ENCODE peak calls at places on chromosomes 12 and 14, in five cellular contexts. X is H9, Y is activated B cell treated with CpG ODN at 0.5 μM for 24 hours, R is fibroblast of villous mesenchyme, H is fibroblast of the aortic adventitia. J is an unnamed sample.
A peak's percentile ranks its signal among the peaks of the same experiment; 100 is the strongest.

GRCh38 chr14:54189358-54190354 is 207.2 kb upstream of the CDKN3 start:
- DNase-seq in Y (no peak), R (no peak), H (peak; percentile 62), X (no peak), J (no peak)

GRCh38 chr14:81343166-81343565 is 57.0 kb downstream of the STON2 start:
- DNase-seq in X (no peak), Y (no peak), H (no peak), R (no peak), J (no peak)

GRCh38 chr14:38618514-38618913 is 362.6 kb upstream of the CLEC14A start:
- DNase-seq in Y (no peak), R (no peak), H (no peak), X (no peak), J (no peak)

GRCh38 chr12:14373202-14373601 is 7.7 kb downstream of the ATF7IP start:
- DNase-seq in H (peak; percentile 86), R (peak; percentile 53), X (no peak), Y (no peak), J (no peak)

GRCh38 chr12:85076688-85077430 is 40.7 kb downstream of the LRRIQ1 start:
- DNase-seq in H (peak; percentile 95), R (peak; percentile 70), X (no peak), Y (no peak), J (no peak)

GRCh38 chr14:39175445-39176262 is 600 bp downstream of the PNN start:
- DNase-seq in R (peak; percentile 55), Y (no peak), X (peak; percentile 41), H (no peak), J (peak; percentile 75)

GRCh38 chr12:89493650-89494302 is 30.8 kb downstream of the GALNT4 start:
- DNase-seq in H (no peak), R (no peak), Y (no peak), X (no peak), J (no peak)

GRCh38 chr14:75254901-75255300 is 23.7 kb upstream of the FOS start:
- DNase-seq in X (peak; percentile 55), Y (no peak), R (no peak), H (no peak), J (no peak)

GRCh38 chr14:72721042-72721540 is 172.8 kb downstream of the DPF3 start:
- DNase-seq in R (no peak), X (no peak), Y (no peak), H (no peak), J (no peak)

GRCh38 chr12:25017336-25017735 is 68.4 kb upstream of the BCAT1 start:
- DNase-seq in H (no peak), Y (no peak), R (peak; percentile 0), X (no peak), J (no peak)

GRCh38 chr12:117047810-117048584 is 51.2 kb downstream of the TESC start:
- DNase-seq in R (peak; percentile 85), X (no peak), H (peak; percentile 9), Y (no peak), J (no peak)

GRCh38 chr12:119594399-119594730 is 791 bp downstream of the TMEM233 start:
- DNase-seq in H (peak; percentile 35), Y (no peak), R (no peak), X (peak; percentile 47), J (no peak)

GRCh38 chr12:108305520-108305919 is 33.6 kb downstream of the CMKLR1 start:
- DNase-seq in Y (no peak), R (peak; percentile 88), H (peak; percentile 71), X (no peak), J (no peak)

GRCh38 chr14:99575043-99576023 is 28.7 kb downstream of the CCDC85C start:
- DNase-seq in X (no peak), H (peak; percentile 19), Y (no peak), R (no peak), J (no peak)
- TF ChIP-seq CTCF in X (peak; percentile 40), H (peak; percentile 22), Y (no peak), R (peak; percentile 35), J (peak; percentile 22)

GRCh38 chr12:93440043-93440835 is 1.5 kb downstream of the UBE2N start:
- DNase-seq in Y (no peak), X (no peak), H (no peak), R (no peak), J (no peak)

GRCh38 chr12:93441111-93441616 is 583 bp downstream of the UBE2N start:
- DNase-seq in X (peak; percentile 38), H (no peak), R (peak; percentile 29), Y (no peak), J (peak; percentile 67)

GRCh38 chr12:93441617-93442410 is at the start of gene UBE2N:
- DNase-seq in H (peak; percentile 90), Y (peak; percentile 99), R (peak; percentile 95), X (peak; percentile 98), J (peak; percentile 99)

GRCh38 chr12:93443576-93443975 is 1.8 kb upstream of the UBE2N start:
- DNase-seq in Y (no peak), X (no peak), R (no peak), H (no peak), J (no peak)

DNA sequence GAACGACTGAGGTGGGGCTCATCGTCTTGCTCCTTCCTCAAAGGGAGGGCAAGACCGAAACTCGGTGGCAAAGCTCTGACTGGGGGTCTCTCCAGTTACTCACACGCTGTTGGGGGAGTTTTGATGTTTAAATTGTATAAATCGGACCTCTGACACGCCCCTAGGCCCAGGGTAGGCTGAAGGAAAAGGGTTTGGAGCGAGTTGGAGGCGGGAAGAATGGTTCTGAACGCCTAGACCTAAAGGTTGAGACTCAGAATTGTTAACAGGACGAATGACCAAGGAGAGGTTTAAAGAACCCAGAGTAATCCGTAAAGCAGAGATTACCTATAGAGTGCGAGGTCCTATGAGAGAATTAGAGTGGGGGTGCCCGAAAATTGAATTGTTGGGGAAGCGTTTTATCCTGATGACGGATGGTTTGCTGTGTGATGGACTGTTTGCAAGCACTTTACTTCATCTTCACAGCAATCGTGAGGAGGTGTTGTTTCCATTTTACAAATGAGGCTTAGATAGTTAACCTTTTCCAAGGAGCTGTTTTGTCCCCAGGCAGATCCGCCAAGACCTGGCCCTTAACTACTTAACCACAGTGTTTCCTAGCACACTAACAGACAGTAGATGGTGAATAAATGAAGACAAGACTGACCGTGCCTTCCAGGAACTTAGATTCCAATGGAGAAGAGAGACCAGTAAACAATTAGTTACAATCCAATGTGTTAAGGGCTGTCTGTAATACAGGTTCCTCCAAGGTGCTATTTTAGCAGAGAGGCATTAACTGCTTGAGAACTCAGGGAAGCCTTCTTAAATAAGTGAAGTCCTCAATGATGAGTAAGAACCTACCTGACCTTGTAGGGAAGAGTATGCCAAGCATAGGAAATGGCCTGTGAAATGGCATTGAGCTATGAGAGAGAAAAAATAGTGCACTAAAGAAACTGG is 929 bp upstream of the UBE2N start:
- DNase-seq in R (no peak), Y (no peak), X (no peak), H (no peak), J (no peak)
- TF ChIP-seq CTCF in R (no peak), Y (no peak), X (peak; percentile 15), H (no peak), J (peak; percentile 0)

DNA sequence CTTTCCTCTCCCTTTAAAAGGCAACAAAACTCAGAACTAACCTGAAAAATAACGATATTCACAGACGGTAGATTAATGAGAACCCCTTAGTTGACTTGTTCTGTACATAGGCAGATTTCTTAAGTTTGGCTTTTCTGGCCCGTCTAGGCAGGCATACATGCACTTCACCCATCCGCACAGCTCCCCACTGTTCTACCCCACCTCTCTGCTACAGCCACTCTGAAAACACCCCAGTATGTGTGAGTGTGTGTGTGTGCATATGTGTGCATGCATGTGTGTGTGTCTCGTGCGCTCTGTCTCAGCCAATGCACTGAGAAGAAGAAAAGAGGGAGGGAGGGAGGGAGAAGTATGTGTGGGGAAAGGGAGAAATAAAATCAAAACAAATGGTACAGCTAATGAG is 1.9 kb upstream of the LMO3 start:
- DNase-seq in Y (no peak), R (no peak), H (no peak), X (no peak), J (no peak)
- TF ChIP-seq CTCF in Y (no peak), R (no peak), H (no peak), X (no peak), J (no peak)

DNA sequence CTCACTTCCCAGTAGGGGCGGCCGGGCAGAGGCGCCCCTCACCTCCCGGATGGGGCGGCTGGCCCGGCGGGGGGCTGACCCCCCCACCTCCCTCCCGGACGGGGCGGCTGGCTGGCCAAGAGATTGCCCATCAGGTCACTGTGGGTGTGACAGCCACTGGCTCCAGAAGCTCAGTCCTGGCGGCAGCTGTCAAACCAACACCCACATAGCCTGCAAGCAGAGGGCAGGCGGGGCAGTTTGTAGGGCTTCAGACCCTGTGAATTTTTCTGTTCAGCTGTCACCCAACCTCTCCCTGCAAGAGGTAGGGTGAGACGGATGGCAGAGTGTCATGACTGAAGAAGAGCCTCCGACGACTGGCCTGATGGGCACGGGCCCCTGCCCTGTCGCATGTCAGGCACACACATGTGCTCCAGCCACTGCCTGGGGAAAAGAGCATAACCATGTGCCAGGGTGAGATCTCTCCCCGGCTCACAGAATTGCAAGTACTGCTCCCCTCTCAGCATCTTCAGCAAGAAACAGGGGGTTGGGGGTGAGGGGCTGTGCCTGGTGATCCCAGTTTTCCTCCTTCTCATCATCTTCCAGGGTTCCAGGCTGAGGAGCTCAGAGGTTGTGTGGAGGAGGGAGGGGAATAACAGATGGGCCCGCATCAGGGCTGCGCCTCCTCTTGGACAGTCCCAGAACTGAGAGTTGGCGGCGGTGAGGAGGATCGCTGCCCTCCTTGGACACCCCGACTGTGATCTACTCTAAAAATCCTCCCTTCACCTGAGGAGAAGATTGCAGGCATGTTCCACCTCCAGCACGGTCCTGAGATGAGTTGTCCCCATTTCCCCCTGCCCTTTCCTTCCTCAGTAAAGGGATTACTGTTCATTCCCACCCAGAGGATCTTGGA is 11.2 kb upstream of the PRPH start:
- DNase-seq in H (no peak), R (no peak), Y (no peak), X (peak; percentile 54), J (no peak)
- TF ChIP-seq CTCF in H (peak; percentile 20), R (peak; percentile 24), Y (no peak), X (peak; percentile 45), J (no peak)

DNA sequence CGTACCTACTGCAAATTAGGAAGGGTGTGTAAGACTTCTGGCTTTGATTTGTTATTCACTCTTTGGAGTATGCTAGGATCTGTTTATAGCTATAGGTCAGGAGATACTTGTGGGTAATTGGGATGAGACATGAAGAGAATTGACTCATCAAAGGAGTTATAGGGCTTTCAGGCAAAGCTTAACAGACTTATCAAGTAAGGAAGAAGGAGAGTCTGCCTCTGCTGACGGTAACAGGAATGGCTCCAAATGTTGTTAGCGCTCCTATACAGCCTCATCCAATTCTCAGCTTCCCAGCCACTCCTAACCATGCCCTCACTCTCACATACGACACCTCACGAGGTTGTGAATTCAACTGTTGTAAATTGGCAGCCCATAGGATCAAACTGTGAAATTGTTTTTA is 140.5 kb downstream of the KCNA5 start:
- DNase-seq in R (no peak), H (no peak), Y (no peak), X (no peak), J (no peak)
- TF ChIP-seq CTCF in R (no peak), H (no peak), Y (no peak), X (peak; percentile 47), J (no peak)

GRCh38 chr14:31286456-31287293 is 79.1 kb upstream of the HECTD1 start:
- DNase-seq in X (peak; percentile 75), R (no peak), Y (no peak), H (no peak), J (no peak)
- TF ChIP-seq CTCF in X (peak; percentile 71), R (peak; percentile 45), Y (no peak), H (peak; percentile 42), J (peak; percentile 66)